ENCODE peak calls at places on chromosomes 5 and 9, in six cellular contexts. One of them, this sample, is unnamed.

GRCh38 chr9:108478871-108479332 is 376.9 kb downstream of the ACTL7B start:
- DNase-seq in H9: no peak
- DNase-seq in brain microvascular endothelial cell: peak
- DNase-seq in foreskin keratinocyte: peak
- DNase-seq in small intestine: no peak
- DNase-seq in HepG2: peak
- DNase-seq in this sample: no peak

GRCh38 chr5:170467000-170467707 is 36.7 kb upstream of the KCNIP1 start:
- DNase-seq in HepG2: no peak
- DNase-seq in small intestine: no peak
- DNase-seq in brain microvascular endothelial cell: peak
- DNase-seq in foreskin keratinocyte: peak
- DNase-seq in H9: no peak
- DNase-seq in this sample: no peak

GRCh38 chr9:125650271-125650737 is 56.7 kb downstream of the MAPKAP1 start:
- DNase-seq in small intestine: no peak
- DNase-seq in HepG2: no peak
- DNase-seq in brain microvascular endothelial cell: no peak
- DNase-seq in H9: no peak
- DNase-seq in foreskin keratinocyte: peak
- DNase-seq in this sample: no peak

GRCh38 chr5:10534491-10535236 is 29.2 kb upstream of the ANKRD33B start:
- DNase-seq in brain microvascular endothelial cell: no peak
- DNase-seq in H9: no peak
- DNase-seq in foreskin keratinocyte: no peak
- DNase-seq in HepG2: no peak
- DNase-seq in small intestine: no peak
- DNase-seq in this sample: no peak

GRCh38 chr5:178312900-178313299 is 80.3 kb upstream of the PHYKPL start:
- DNase-seq in H9: no peak
- DNase-seq in foreskin keratinocyte: peak
- DNase-seq in brain microvascular endothelial cell: no peak
- DNase-seq in HepG2: no peak
- DNase-seq in small intestine: no peak
- DNase-seq in this sample: no peak

GRCh38 chr9:36064448-36065037 is 27.8 kb downstream of the RECK start:
- DNase-seq in small intestine: peak
- DNase-seq in brain microvascular endothelial cell: peak
- DNase-seq in HepG2: no peak
- DNase-seq in H9: no peak
- DNase-seq in foreskin keratinocyte: no peak
- DNase-seq in this sample: no peak

GRCh38 chr9:18806277-18806676 is 226.7 kb downstream of the SAXO1 start:
- DNase-seq in HepG2: no peak
- DNase-seq in brain microvascular endothelial cell: no peak
- DNase-seq in small intestine: no peak
- DNase-seq in foreskin keratinocyte: no peak
- DNase-seq in H9: no peak
- DNase-seq in this sample: no peak

GRCh38 chr9:95005276-95006141 is 279.0 kb downstream of the AOPEP start:
- DNase-seq in foreskin keratinocyte: no peak
- DNase-seq in HepG2: no peak
- DNase-seq in brain microvascular endothelial cell: no peak
- DNase-seq in small intestine: peak
- DNase-seq in H9: no peak
- DNase-seq in this sample: no peak

GRCh38 chr5:78896128-78896527 is 89.0 kb downstream of the ARSB start:
- DNase-seq in H9: no peak
- DNase-seq in brain microvascular endothelial cell: peak
- DNase-seq in small intestine: no peak
- DNase-seq in HepG2: no peak
- DNase-seq in foreskin keratinocyte: peak
- DNase-seq in this sample: no peak

GRCh38 chr9:71285191-71285656 is 163.8 kb upstream of the TRPM3 start:
- DNase-seq in small intestine: peak
- DNase-seq in H9: peak
- DNase-seq in foreskin keratinocyte: peak
- DNase-seq in HepG2: peak
- DNase-seq in brain microvascular endothelial cell: peak
- DNase-seq in this sample: no peak

GRCh38 chr5:55538621-55539020 is 3.9 kb upstream of the PLPP1 start:
- DNase-seq in HepG2: no peak
- DNase-seq in small intestine: peak
- DNase-seq in foreskin keratinocyte: no peak
- DNase-seq in brain microvascular endothelial cell: no peak
- DNase-seq in H9: no peak
- DNase-seq in this sample: no peak

DNA sequence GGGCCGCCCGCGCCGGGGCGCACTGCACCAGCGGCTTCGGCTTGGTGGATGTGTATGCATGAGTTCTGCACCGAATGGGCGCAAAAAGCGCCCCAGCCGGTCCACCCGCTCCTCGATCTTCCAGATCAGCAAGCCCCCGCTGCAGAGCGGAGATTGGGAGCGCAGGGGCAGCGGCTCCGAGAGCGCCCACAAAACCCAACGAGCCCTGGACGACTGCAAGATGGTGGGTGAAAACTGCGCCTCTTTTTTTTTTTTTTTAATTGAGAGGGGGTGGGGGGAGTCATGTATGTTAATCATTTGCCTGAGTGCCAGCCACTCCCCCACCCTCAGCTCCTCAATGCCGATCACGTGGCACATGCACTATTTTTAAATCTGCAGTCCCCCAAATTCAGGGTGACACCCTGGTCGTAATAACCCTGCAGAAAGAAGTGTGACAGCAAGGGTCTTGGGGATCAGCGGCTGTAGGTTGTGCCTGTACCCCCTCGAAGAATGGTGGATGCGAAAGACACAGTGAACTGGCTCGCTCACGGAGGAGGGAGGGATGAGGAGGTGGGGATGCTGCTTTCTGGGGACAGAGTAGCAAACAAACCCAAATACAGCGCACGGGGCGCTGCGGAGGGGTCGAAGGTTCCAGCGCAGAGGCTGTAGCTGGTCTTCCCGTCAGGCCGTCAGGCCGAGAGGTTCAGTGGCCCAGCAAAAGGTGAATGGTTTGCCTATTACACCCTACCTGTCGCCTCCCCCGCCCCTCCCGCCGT is 929 bp downstream of the RGS7BP start:
- DNase-seq in H9: peak
- DNase-seq in brain microvascular endothelial cell: no peak
- DNase-seq in HepG2: no peak
- DNase-seq in small intestine: no peak
- DNase-seq in foreskin keratinocyte: no peak
- DNase-seq in this sample: no peak
- H3K27ac ChIP-seq in H9: no peak
- H3K27ac ChIP-seq in brain microvascular endothelial cell: no peak
- H3K27ac ChIP-seq in HepG2: no peak
- H3K27ac ChIP-seq in small intestine: no peak
- H3K27ac ChIP-seq in foreskin keratinocyte: no peak
- H3K27ac ChIP-seq in this sample: peak

GRCh38 chr5:134835623-134836022 is 10.1 kb upstream of the C5orf24 start:
- DNase-seq in H9: no peak
- DNase-seq in HepG2: no peak
- DNase-seq in brain microvascular endothelial cell: no peak
- DNase-seq in foreskin keratinocyte: no peak
- DNase-seq in small intestine: no peak
- DNase-seq in this sample: no peak
- H3K27ac ChIP-seq in H9: no peak
- H3K27ac ChIP-seq in HepG2: no peak
- H3K27ac ChIP-seq in brain microvascular endothelial cell: no peak
- H3K27ac ChIP-seq in foreskin keratinocyte: no peak
- H3K27ac ChIP-seq in small intestine: no peak
- H3K27ac ChIP-seq in this sample: no peak

GRCh38 chr5:135153661-135154060 is 119.6 kb upstream of the PITX1 start:
- DNase-seq in foreskin keratinocyte: no peak
- DNase-seq in H9: no peak
- DNase-seq in small intestine: no peak
- DNase-seq in brain microvascular endothelial cell: no peak
- DNase-seq in HepG2: no peak
- DNase-seq in this sample: no peak

GRCh38 chr5:135153259-135153658 is 119.2 kb upstream of the PITX1 start:
- DNase-seq in small intestine: no peak
- DNase-seq in foreskin keratinocyte: no peak
- DNase-seq in H9: no peak
- DNase-seq in brain microvascular endothelial cell: no peak
- DNase-seq in HepG2: no peak
- DNase-seq in this sample: no peak

GRCh38 chr5:135154961-135155360 is 120.9 kb upstream of the PITX1 start:
- DNase-seq in brain microvascular endothelial cell: no peak
- DNase-seq in foreskin keratinocyte: no peak
- DNase-seq in HepG2: no peak
- DNase-seq in H9: no peak
- DNase-seq in small intestine: no peak
- DNase-seq in this sample: no peak

GRCh38 chr5:135155616-135156214 is 121.7 kb upstream of the PITX1 start:
- DNase-seq in H9: no peak
- DNase-seq in brain microvascular endothelial cell: no peak
- DNase-seq in small intestine: no peak
- DNase-seq in foreskin keratinocyte: no peak
- DNase-seq in HepG2: no peak
- DNase-seq in this sample: no peak

GRCh38 chr5:135154197-135154596 is 120.2 kb upstream of the PITX1 start:
- DNase-seq in foreskin keratinocyte: peak
- DNase-seq in brain microvascular endothelial cell: no peak
- DNase-seq in small intestine: no peak
- DNase-seq in HepG2: peak
- DNase-seq in H9: no peak
- DNase-seq in this sample: no peak
- H3K27ac ChIP-seq in foreskin keratinocyte: no peak
- H3K27ac ChIP-seq in brain microvascular endothelial cell: no peak
- H3K27ac ChIP-seq in small intestine: no peak
- H3K27ac ChIP-seq in HepG2: no peak
- H3K27ac ChIP-seq in H9: no peak
- H3K27ac ChIP-seq in this sample: no peak

GRCh38 chr9:92607088-92607487 is 62.8 kb downstream of the IPPK start:
- DNase-seq in small intestine: no peak
- DNase-seq in foreskin keratinocyte: no peak
- DNase-seq in HepG2: no peak
- DNase-seq in H9: no peak
- DNase-seq in brain microvascular endothelial cell: peak
- DNase-seq in this sample: no peak
- H3K27ac ChIP-seq in small intestine: no peak
- H3K27ac ChIP-seq in foreskin keratinocyte: no peak
- H3K27ac ChIP-seq in HepG2: no peak
- H3K27ac ChIP-seq in H9: no peak
- H3K27ac ChIP-seq in brain microvascular endothelial cell: no peak
- H3K27ac ChIP-seq in this sample: peak